ENCODE peak calls at places on chromosomes 1 and 21, in six cellular contexts. S is naive thymus-derived CD4-positive, alpha-beta T cell; I is left ventricle myocardium inferior; Z is neuronal stem cell; J is lower lobe of right lung; F is effector memory CD4-positive, alpha-beta T cell. T is an unnamed sample. For H3K27me3, the result is how much of the 10 kb centered on the place peaks cover.

GRCh38 chr1:27596261-27596660 is 7.7 kb downstream of the AHDC1 start:
- DNase-seq in S (no peak), I (no peak), Z (no peak), J (no peak), F (no peak), T (no peak)

GRCh38 chr1:14956579-14957195 is 196.9 kb upstream of the TMEM51 start:
- DNase-seq in S (no peak), I (no peak), Z (no peak), J (no peak), F (no peak), T (no peak)

GRCh38 chr1:32276328-32276727 is 15.6 kb upstream of the HDAC1 start:
- DNase-seq in S (no peak), I (no peak), Z (no peak), J (no peak), F (no peak), T (no peak)

GRCh38 chr21:33020558-33021100 is 5.1 kb upstream of the OLIG2 start:
- DNase-seq in S (no peak), I (no peak), Z (no peak), J (no peak), F (no peak), T (no peak)

GRCh38 chr1:163875214-163875926 is 553.6 kb downstream of the NUF2 start:
- DNase-seq in S (no peak), I (peak), Z (no peak), J (no peak), F (no peak), T (no peak)

GRCh38 chr21:44871576-44872265 is 1.8 kb downstream of the PTTG1IP start:
- DNase-seq in S (no peak), I (no peak), Z (no peak), J (no peak), F (no peak), T (no peak)

GRCh38 chr1:247180581-247180980 is 8.8 kb upstream of the ZNF124 start:
- DNase-seq in S (no peak), I (no peak), Z (no peak), J (no peak), F (no peak), T (no peak)

GRCh38 chr1:44354268-44354839 is 703 bp downstream of the ERI3 start:
- DNase-seq in S (no peak), I (no peak), Z (no peak), J (no peak), F (no peak), T (no peak)

GRCh38 chr1:97350662-97351061 is 570.2 kb downstream of the DPYD start:
- DNase-seq in S (no peak), I (no peak), Z (no peak), J (no peak), F (no peak), T (peak)

GRCh38 chr1:109393602-109394233 is 4.0 kb downstream of the SORT1 start:
- DNase-seq in S (no peak), I (no peak), Z (no peak), J (no peak), F (no peak), T (no peak)

GRCh38 chr1:178536844-178537371 is 24.0 kb downstream of the TEX35 start:
- DNase-seq in S (no peak), I (peak), Z (no peak), J (no peak), F (no peak), T (peak)

GRCh38 chr1:160460683-160461287 is 60.4 kb downstream of the VANGL2 start:
- DNase-seq in S (no peak), I (no peak), Z (no peak), J (no peak), F (no peak), T (no peak)

DNA sequence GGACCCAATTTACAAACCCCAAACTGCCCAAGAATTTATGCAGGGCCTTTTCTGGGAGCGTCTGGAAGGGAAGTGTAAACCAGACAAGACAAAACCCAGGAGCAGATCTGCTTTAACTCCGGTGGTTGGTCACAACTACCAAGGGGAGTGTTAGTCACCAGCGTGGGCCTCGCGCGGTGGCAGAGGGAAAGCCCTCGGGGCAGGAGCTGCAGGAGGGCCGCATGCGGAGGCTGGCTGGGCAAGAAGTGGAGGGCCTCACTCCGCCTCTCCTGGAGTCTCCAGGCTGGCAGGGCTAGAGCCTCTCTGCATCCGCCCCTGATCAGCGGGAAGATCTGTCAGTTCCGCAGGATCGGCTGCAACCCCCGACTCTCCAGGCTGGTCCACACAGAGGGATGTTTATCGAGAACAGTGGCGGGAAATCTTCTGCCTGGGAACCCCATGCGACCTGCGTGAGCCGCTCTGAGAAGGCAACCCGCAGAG is 2.0 kb downstream of the COL24A1 start:
- DNase-seq in S (no peak), I (no peak), Z (peak), J (no peak), F (no peak), T (no peak)
- H3K27me3 ChIP-seq in S (under half), I (half or more), Z (under half), J (under half), F (under half), T (under half)

DNA sequence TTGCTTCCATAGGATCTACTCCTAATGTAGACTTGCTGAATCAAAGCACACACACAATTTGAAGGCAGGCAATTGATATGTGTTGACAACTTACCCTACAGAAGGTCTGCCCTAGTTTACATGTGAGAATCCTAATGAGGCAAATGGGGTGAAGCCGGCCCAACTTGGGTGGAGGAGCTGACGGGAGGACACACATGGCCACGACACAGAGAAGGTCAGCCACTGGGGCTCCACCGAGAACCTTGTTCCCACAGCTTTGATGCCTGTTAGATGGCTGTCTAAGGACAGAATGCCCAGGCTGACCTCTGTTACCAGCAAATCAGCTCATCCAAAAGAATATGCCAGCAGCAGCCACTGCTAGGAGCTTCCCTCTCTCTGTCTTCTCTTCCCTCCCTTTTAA is 1.5 kb upstream of the PLA2G2D start:
- DNase-seq in S (no peak), I (no peak), Z (no peak), J (no peak), F (no peak), T (no peak)
- H3K27me3 ChIP-seq in S (under half), I (half or more), Z (under half), J (under half), F (under half), T (under half)

GRCh38 chr1:4324621-4325020 is 329.8 kb upstream of the AJAP1 start:
- DNase-seq in S (no peak), I (no peak), Z (no peak), J (no peak), F (no peak), T (no peak)
- H3K27me3 ChIP-seq in S (under half), I (half or more), Z (under half), J (under half), F (under half), T (under half)

DNA sequence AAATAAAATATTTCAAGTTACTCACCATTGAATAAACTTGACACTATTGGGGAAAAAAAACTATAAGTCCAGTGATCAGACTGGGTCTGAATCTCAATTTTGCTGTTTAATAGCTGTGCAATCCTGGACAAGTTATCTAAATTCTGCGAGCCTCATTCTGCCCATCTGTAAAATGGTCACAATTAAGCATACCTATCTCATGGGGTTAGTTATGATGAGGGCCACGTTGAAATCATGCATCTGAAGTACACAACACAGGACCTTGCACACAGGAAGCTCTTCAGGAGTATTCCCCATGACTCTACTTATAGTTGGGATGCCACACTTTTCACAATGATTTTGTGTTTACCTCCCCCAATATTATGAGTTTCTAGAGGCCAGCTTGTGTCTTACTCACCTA is 3.8 kb upstream of the HTR1D start:
- DNase-seq in S (no peak), I (no peak), Z (no peak), J (no peak), F (no peak), T (no peak)
- H3K27me3 ChIP-seq in S (under half), I (under half), Z (under half), J (under half), F (under half), T (under half)

DNA sequence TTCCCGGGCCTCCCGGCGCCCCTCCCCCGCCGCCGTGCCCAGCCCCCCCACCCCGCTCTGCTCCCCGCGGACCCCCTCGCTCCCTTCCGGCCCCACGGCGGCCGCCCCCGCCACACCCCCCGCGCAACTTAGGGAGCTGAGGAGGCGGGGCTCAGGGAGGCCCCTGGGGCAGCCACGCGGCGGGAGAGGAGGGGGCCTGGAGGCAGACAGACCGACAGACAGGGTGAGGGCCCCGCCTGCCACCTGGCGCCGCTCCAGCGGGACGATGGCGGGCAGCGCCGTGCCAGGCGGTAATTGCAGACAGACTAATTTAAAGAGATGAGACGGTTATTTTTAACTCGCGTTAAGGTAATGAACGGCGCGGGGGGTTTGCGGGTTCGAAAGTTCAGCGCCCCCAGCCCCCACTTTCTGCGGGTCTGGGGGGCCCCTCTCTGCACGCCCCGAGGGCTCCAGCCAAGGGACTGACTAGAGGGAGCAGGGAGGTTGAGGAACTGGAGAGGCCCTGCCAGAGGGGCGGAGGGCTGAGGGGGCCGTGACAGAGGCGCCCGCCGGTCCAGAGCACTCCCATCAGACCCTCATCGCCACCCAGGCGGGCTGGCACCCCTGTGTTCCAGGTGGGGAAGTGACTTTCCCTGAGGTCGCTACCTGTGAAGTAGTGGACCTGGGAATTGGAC is 5.3 kb downstream of the FOXO6 start:
- DNase-seq in S (peak), I (no peak), Z (no peak), J (no peak), F (no peak), T (no peak)
- H3K27me3 ChIP-seq in S (under half), I (under half), Z (under half), J (under half), F (under half), T (half or more)

DNA sequence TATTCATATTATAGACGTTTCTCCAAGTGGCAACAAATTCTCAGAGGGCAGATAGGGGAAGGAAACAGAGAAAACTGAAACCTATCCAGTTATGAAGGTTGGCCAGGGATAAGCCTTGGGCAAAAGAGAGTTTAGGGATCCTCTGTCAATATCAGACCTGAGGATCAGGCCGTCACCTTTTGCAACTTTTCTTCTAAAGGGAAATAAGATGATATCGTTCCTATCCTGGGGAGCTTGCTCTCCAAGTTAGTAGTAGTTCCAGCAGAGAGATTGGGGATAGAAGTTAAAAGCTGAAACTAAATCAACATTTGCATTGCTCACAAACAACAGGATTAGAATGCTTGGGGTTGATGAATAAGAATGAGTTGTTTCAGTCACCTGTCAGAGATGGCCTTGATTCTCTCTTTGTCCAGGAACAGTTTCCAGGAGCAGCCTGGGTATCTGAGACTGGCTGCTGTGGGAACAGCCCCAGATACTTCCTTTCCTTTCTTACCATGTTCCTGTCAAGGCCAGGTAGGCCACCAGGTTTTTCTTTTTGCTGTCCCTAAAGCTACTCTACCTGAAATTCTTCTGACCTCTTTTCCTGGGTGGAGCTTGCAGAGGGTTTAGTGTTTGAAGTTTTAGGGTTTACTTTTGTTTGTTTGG is 2.5 kb downstream of the RIIAD1 start:
- DNase-seq in S (no peak), I (no peak), Z (no peak), J (no peak), F (no peak), T (no peak)
- H3K27me3 ChIP-seq in S (under half), I (under half), Z (under half), J (under half), F (under half), T (under half)

DNA sequence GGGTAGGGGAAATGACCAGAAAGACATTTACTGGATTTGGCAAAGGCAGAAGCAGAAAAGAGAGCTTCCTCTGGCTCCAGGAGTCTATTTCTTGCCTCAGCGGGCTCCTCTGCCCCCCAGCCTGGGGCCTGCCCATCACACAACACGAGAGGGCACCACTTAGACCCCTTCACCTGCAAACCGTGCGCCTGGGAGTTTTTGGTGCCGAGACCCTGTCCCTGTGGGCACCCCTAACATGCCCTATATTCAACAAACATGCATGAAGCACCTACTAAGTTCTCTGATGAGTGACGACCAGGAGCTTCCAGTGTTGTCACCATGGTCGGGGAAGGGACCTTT is 18.8 kb downstream of the IL6R start:
- DNase-seq in S (no peak), I (no peak), Z (no peak), J (no peak), F (no peak), T (no peak)
- H3K27me3 ChIP-seq in S (under half), I (under half), Z (under half), J (under half), F (under half), T (under half)

DNA sequence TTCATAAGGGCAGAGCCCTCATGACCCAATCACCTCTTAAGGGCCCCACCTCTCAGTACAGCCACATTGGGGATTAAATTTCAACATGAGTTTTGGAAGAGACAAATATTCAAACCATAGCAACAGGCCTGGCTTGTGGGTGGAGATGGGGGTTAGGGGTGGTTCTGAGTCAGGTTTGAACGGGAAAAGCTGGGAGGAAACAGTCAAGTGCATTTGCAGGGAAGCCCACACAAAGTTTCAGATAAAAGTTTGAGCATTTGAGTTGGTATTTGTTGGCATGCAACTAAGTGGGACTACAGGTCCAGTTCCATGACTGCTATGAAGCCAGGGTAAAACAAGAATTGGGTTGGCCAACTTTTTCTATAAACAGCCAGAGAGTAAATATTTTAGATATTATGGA is 21.0 kb upstream of the PADI2 start:
- DNase-seq in S (no peak), I (no peak), Z (no peak), J (no peak), F (no peak), T (no peak)
- H3K27me3 ChIP-seq in S (under half), I (half or more), Z (under half), J (under half), F (under half), T (under half)

GRCh38 chr1:3122311-3122710 is 53.3 kb downstream of the PRDM16 start:
- DNase-seq in S (no peak), I (no peak), Z (no peak), J (no peak), F (no peak), T (no peak)
- H3K27me3 ChIP-seq in S (under half), I (under half), Z (under half), J (under half), F (under half), T (under half)

GRCh38 chr1:20533635-20534034 is 18.7 kb upstream of the FAM43B start:
- DNase-seq in S (no peak), I (no peak), Z (no peak), J (no peak), F (no peak), T (no peak)

GRCh38 chr1:20538760-20539551 is 13.4 kb upstream of the FAM43B start:
- DNase-seq in S (no peak), I (no peak), Z (no peak), J (no peak), F (no peak), T (no peak)

GRCh38 chr1:20530901-20531300 is 21.5 kb upstream of the FAM43B start:
- DNase-seq in S (no peak), I (no peak), Z (no peak), J (no peak), F (no peak), T (no peak)

GRCh38 chr1:20538227-20538626 is 14.1 kb upstream of the FAM43B start:
- DNase-seq in S (no peak), I (no peak), Z (no peak), J (no peak), F (no peak), T (no peak)

GRCh38 chr1:20534659-20535417 is 17.5 kb upstream of the FAM43B start:
- DNase-seq in S (no peak), I (no peak), Z (no peak), J (no peak), F (no peak), T (no peak)
- H3K27me3 ChIP-seq in S (under half), I (under half), Z (under half), J (under half), F (under half), T (under half)

T was measured in AG04450.